ENCODE peak calls at places on chromosomes 2 and 18, in seven cellular contexts. One of them, this sample, is unnamed.

GRCh38 chr2:216259081-216259480 is 113.2 kb downstream of the MARCHF4 start:
- DNase-seq in GM06990: no peak
- DNase-seq in body of pancreas: no peak
- DNase-seq in T-helper 2 cell: no peak
- DNase-seq in H4: no peak
- DNase-seq in nucleus accumbens: no peak
- DNase-seq in M059J: no peak
- DNase-seq in this sample: no peak

GRCh38 chr2:113187771-113188170 is 14.0 kb downstream of the PSD4 start:
- DNase-seq in GM06990: no peak
- DNase-seq in body of pancreas: no peak
- DNase-seq in T-helper 2 cell: no peak
- DNase-seq in H4: no peak
- DNase-seq in nucleus accumbens: no peak
- DNase-seq in M059J: no peak
- DNase-seq in this sample: no peak

GRCh38 chr2:236949089-236949935 is 136.4 kb upstream of the COPS8 start:
- DNase-seq in GM06990: no peak
- DNase-seq in body of pancreas: no peak
- DNase-seq in T-helper 2 cell: no peak
- DNase-seq in H4: no peak
- DNase-seq in nucleus accumbens: no peak
- DNase-seq in M059J: no peak
- DNase-seq in this sample: no peak

GRCh38 chr18:61993831-61994230 is 101.0 kb upstream of the RNF152 start:
- DNase-seq in GM06990: no peak
- DNase-seq in body of pancreas: no peak
- DNase-seq in T-helper 2 cell: no peak
- DNase-seq in H4: no peak
- DNase-seq in nucleus accumbens: no peak
- DNase-seq in M059J: no peak
- DNase-seq in this sample: no peak

GRCh38 chr2:83475371-83475770 is 983.7 kb downstream of the SUCLG1 start:
- DNase-seq in GM06990: no peak
- DNase-seq in body of pancreas: no peak
- DNase-seq in T-helper 2 cell: no peak
- DNase-seq in H4: no peak
- DNase-seq in nucleus accumbens: no peak
- DNase-seq in M059J: no peak
- DNase-seq in this sample: no peak

GRCh38 chr2:149601141-149601796 is 13.7 kb upstream of the MMADHC start:
- DNase-seq in GM06990: no peak
- DNase-seq in body of pancreas: no peak
- DNase-seq in T-helper 2 cell: no peak
- DNase-seq in H4: no peak
- DNase-seq in nucleus accumbens: no peak
- DNase-seq in M059J: peak
- DNase-seq in this sample: no peak

GRCh38 chr18:58321986-58322385 is 278.0 kb downstream of the NEDD4L start:
- DNase-seq in GM06990: no peak
- DNase-seq in body of pancreas: peak
- DNase-seq in T-helper 2 cell: peak
- DNase-seq in H4: peak
- DNase-seq in nucleus accumbens: peak
- DNase-seq in M059J: peak
- DNase-seq in this sample: no peak

GRCh38 chr2:238382381-238382781 is 44.3 kb upstream of the ASB1 start:
- DNase-seq in GM06990: no peak
- DNase-seq in body of pancreas: no peak
- DNase-seq in T-helper 2 cell: no peak
- DNase-seq in H4: no peak
- DNase-seq in nucleus accumbens: no peak
- DNase-seq in M059J: no peak
- DNase-seq in this sample: peak

GRCh38 chr2:100615471-100615870 is 52.7 kb downstream of the PDCL3 start:
- DNase-seq in GM06990: no peak
- DNase-seq in body of pancreas: no peak
- DNase-seq in T-helper 2 cell: no peak
- DNase-seq in H4: no peak
- DNase-seq in nucleus accumbens: no peak
- DNase-seq in M059J: peak
- DNase-seq in this sample: no peak

GRCh38 chr2:190879474-190880373 is 897 bp upstream of the GLS start:
- DNase-seq in GM06990: no peak
- DNase-seq in body of pancreas: peak
- DNase-seq in T-helper 2 cell: no peak
- DNase-seq in H4: peak
- DNase-seq in nucleus accumbens: no peak
- DNase-seq in M059J: peak
- DNase-seq in this sample: no peak

GRCh38 chr2:25219621-25220020 is 51.2 kb upstream of the POMC start:
- DNase-seq in GM06990: no peak
- DNase-seq in body of pancreas: no peak
- DNase-seq in T-helper 2 cell: no peak
- DNase-seq in H4: no peak
- DNase-seq in nucleus accumbens: no peak
- DNase-seq in M059J: no peak
- DNase-seq in this sample: no peak

GRCh38 chr2:11082880-11083279 is 72.4 kb upstream of the SLC66A3 start:
- DNase-seq in GM06990: no peak
- DNase-seq in body of pancreas: no peak
- DNase-seq in T-helper 2 cell: no peak
- DNase-seq in H4: no peak
- DNase-seq in nucleus accumbens: no peak
- DNase-seq in M059J: no peak
- DNase-seq in this sample: peak

GRCh38 chr2:110869472-110870446 is 137.4 kb downstream of the ACOXL start:
- DNase-seq in GM06990: no peak
- DNase-seq in body of pancreas: no peak
- DNase-seq in T-helper 2 cell: no peak
- DNase-seq in H4: peak
- DNase-seq in nucleus accumbens: no peak
- DNase-seq in M059J: peak
- DNase-seq in this sample: no peak

GRCh38 chr18:36630917-36631316 is 197.9 kb downstream of the TPGS2 start:
- DNase-seq in GM06990: no peak
- DNase-seq in body of pancreas: no peak
- DNase-seq in T-helper 2 cell: no peak
- DNase-seq in H4: no peak
- DNase-seq in nucleus accumbens: no peak
- DNase-seq in M059J: no peak
- DNase-seq in this sample: no peak

GRCh38 chr2:146262606-146263005 is 1582.2 kb upstream of the ACVR2A start:
- DNase-seq in GM06990: no peak
- DNase-seq in body of pancreas: no peak
- DNase-seq in T-helper 2 cell: no peak
- DNase-seq in H4: no peak
- DNase-seq in nucleus accumbens: no peak
- DNase-seq in M059J: no peak
- DNase-seq in this sample: no peak

GRCh38 chr2:232296766-232297525 is 81.6 kb upstream of the ALPP start:
- DNase-seq in GM06990: no peak
- DNase-seq in body of pancreas: no peak
- DNase-seq in T-helper 2 cell: no peak
- DNase-seq in H4: no peak
- DNase-seq in nucleus accumbens: no peak
- DNase-seq in M059J: no peak
- DNase-seq in this sample: no peak

GRCh38 chr2:167827352-167828097 is 419.9 kb downstream of the STK39 start:
- DNase-seq in GM06990: no peak
- DNase-seq in body of pancreas: peak
- DNase-seq in T-helper 2 cell: no peak
- DNase-seq in H4: no peak
- DNase-seq in nucleus accumbens: no peak
- DNase-seq in M059J: no peak
- DNase-seq in this sample: no peak

GRCh38 chr2:98086491-98087446 is at the start of gene VWA3B:
- DNase-seq in GM06990: peak
- DNase-seq in body of pancreas: peak
- DNase-seq in T-helper 2 cell: no peak
- DNase-seq in H4: peak
- DNase-seq in nucleus accumbens: no peak
- DNase-seq in M059J: peak
- DNase-seq in this sample: peak

GRCh38 chr2:105373895-105374401 is 24.9 kb downstream of the FHL2 start:
- DNase-seq in GM06990: peak
- DNase-seq in body of pancreas: no peak
- DNase-seq in T-helper 2 cell: peak
- DNase-seq in H4: no peak
- DNase-seq in nucleus accumbens: no peak
- DNase-seq in M059J: no peak
- DNase-seq in this sample: no peak